ENCODE peak calls at places on chromosomes 1 and 21, in six cellular contexts. Y is NB4, Q is K562, C is A549, T is GM12878, L is endothelial cell of umbilical vein. G is an unnamed sample.
A peak's percentile ranks its signal among the peaks of the same experiment; 100 is the strongest.

GRCh38 chr1:112904071-112904830 is 51.7 kb downstream of the SLC16A1 start:
- DNase-seq in Y (peak; percentile 79), Q (peak; percentile 72), C (no peak), T (no peak), L (no peak), G (no peak)

GRCh38 chr1:86872086-86872485 is 41.8 kb downstream of the SELENOF start:
- DNase-seq in Y (no peak), Q (no peak), C (no peak), T (no peak), L (no peak), G (no peak)

GRCh38 chr1:32180186-32181060 is 948 bp downstream of the TXLNA start:
- DNase-seq in Y (peak; percentile 62), Q (peak; percentile 57), C (peak; percentile 28), T (no peak), L (no peak), G (peak; percentile 18)

GRCh38 chr1:168391759-168392681 is 111.3 kb downstream of the TBX19 start:
- DNase-seq in Y (no peak), Q (no peak), C (no peak), T (no peak), L (no peak), G (no peak)

GRCh38 chr1:186050360-186050759 is 316.2 kb downstream of the HMCN1 start:
- DNase-seq in Y (no peak), Q (no peak), C (no peak), T (no peak), L (peak; percentile 43), G (no peak)

GRCh38 chr1:73839922-73840321 is 358.1 kb downstream of the LRRIQ3 start:
- DNase-seq in Y (peak; percentile 32), Q (no peak), C (no peak), T (no peak), L (no peak), G (peak; percentile 1)

GRCh38 chr1:236823559-236823958 is 28.5 kb downstream of the MTR start:
- DNase-seq in Y (no peak), Q (no peak), C (no peak), T (no peak), L (no peak), G (no peak)

GRCh38 chr1:180680558-180681144 is 48.8 kb downstream of the XPR1 start:
- DNase-seq in Y (no peak), Q (no peak), C (no peak), T (no peak), L (no peak), G (no peak)

GRCh38 chr1:246117066-246117791 is 389.9 kb downstream of the SMYD3 start:
- DNase-seq in Y (peak; percentile 74), Q (peak; percentile 70), C (peak; percentile 20), T (peak; percentile 16), L (peak; percentile 70), G (peak; percentile 8)

GRCh38 chr1:61992257-61992656 is 202.4 kb upstream of the L1TD1 start:
- DNase-seq in Y (no peak), Q (no peak), C (no peak), T (no peak), L (no peak), G (no peak)

GRCh38 chr1:160637821-160638539 is 8.9 kb downstream of the SLAMF1 start:
- DNase-seq in Y (no peak), Q (no peak), C (no peak), T (no peak), L (peak; percentile 10), G (peak; percentile 58)
- TF ChIP-seq MYC in Y (no peak), Q (no peak), C (no peak), T (no peak), L (no peak), G (no peak)

DNA sequence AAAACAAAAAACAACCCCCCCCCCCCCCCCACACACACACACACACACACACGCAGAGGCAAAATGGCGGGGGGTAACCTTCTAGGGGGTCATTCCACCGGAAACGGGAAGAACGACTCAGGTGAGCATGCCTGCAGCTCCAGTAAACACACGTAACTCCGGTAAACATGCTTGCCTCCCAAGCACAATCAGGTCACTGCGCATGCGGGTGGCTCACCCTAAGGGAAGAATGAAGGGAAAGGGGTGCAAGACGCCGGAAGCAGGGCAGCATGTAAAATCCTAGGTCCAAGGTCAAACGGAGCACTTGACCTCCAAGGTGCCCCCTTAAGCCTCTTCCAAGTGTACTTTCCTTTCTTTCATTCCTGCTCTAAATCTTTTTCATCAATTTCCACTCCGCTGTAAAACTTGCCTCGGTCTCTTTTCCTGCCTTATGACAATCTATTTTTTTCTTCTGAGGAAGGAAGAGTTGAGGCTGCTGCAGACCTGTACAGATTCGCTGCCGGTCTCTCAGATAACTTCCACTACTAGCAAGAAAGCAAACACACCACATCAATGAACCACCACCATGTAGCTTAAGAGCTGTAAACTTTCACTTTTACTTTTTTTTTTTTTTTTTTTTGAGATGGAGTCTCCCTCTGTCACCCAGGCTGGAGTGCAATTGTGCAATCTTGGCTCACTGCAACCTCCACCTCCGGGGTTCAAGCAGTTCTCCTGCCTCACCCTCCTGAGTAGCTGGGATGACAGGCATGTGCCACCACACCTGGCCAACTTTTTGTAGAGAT is 21.0 kb upstream of the CBR3 start:
- DNase-seq in Y (peak; percentile 66), Q (no peak), C (no peak), T (no peak), L (no peak), G (peak; percentile 70)
- TF ChIP-seq MYC in Y (no peak), Q (no peak), C (no peak), T (no peak), L (no peak), G (no peak)

GRCh38 chr1:9882945-9883303 is 27.1 kb downstream of the CTNNBIP1 start:
- DNase-seq in Y (no peak), Q (no peak), C (no peak), T (no peak), L (no peak), G (no peak)
- TF ChIP-seq MYC in Y (no peak), Q (no peak), C (no peak), T (no peak), L (no peak), G (no peak)

GRCh38 chr21:45429221-45430164 is 24.5 kb downstream of the COL18A1 start:
- DNase-seq in Y (no peak), Q (no peak), C (no peak), T (no peak), L (no peak), G (no peak)
- TF ChIP-seq MYC in Y (no peak), Q (no peak), C (no peak), T (no peak), L (no peak), G (no peak)

GRCh38 chr1:227330709-227331108 is 12.4 kb upstream of the CDC42BPA start:
- DNase-seq in Y (no peak), Q (no peak), C (no peak), T (no peak), L (no peak), G (no peak)

GRCh38 chr1:227333423-227333822 is 15.1 kb upstream of the CDC42BPA start:
- DNase-seq in Y (no peak), Q (no peak), C (no peak), T (no peak), L (no peak), G (no peak)

GRCh38 chr1:227330279-227330678 is 12.0 kb upstream of the CDC42BPA start:
- DNase-seq in Y (peak; percentile 62), Q (no peak), C (no peak), T (no peak), L (no peak), G (no peak)

GRCh38 chr1:227335587-227336020 is 17.3 kb upstream of the CDC42BPA start:
- DNase-seq in Y (no peak), Q (peak; percentile 78), C (no peak), T (no peak), L (no peak), G (no peak)
- TF ChIP-seq MYC in Y (no peak), Q (no peak), C (no peak), T (no peak), L (no peak), G (no peak)

DNA sequence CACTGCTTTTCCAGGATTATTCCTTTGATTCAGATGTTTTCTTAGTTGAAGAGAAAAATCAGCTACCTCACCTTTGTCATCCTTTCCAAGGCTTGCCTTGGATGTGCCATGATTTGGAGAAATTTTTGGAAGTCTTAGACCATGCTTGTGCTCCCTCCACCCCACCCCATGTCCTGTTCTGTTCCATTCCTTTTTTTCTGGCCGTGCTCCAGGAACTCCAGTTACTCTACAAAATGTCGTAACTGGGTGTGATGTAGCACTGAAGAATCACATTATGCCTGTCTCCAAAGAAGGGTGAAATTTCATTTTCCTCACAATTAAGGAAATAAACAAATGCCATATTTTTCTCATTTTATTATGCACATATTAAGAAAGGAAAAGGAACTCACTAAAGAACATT is 217.8 kb upstream of the ZRANB2 start:
- DNase-seq in Y (no peak), Q (no peak), C (no peak), T (no peak), L (no peak), G (no peak)
- TF ChIP-seq MYC in Y (no peak), Q (no peak), C (no peak), T (no peak), L (no peak), G (no peak)

GRCh38 chr1:160114085-160114484 is 1.5 kb upstream of the ATP1A2 start:
- DNase-seq in Y (no peak), Q (no peak), C (no peak), T (no peak), L (no peak), G (no peak)
- TF ChIP-seq MYC in Y (no peak), Q (no peak), C (no peak), T (no peak), L (no peak), G (no peak)

DNA sequence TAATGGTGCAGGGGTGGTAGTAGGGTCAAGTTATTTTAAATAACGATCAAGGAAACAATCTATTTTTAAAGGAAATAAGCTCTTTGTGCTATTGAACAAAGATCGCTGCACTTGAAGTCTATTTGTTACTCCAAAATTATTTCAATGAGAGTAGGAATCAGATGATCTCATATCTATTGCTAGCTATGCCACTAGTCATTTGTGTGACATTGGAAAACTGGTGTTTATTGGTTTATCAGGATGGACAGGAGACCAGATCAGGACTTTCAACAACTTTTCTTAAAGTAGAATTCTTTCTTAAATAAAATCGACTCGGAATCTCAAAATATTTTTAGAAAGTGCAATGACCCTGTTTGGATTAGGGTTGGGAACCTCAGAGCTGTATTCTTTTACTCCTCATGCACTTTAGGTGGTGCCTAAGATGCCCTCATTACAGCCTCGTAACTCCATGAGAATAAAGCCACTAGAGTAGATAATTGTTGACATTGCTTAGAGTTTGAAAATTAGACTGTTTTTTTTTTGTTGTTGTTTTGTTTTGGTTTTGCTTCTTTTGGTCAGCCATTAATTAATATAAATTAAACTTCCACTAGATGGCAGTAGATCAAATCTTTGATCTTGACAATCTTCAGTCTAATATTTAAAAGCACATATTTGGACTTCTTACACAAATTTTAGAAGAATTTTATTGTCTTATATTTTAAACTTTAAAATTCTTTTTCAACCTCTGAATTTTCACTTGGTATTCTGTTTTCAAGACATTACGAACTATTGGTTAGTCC is 352.4 kb downstream of the USP25 start:
- DNase-seq in Y (peak; percentile 10), Q (no peak), C (no peak), T (no peak), L (peak; percentile 78), G (no peak)
- TF ChIP-seq MYC in Y (no peak), Q (no peak), C (no peak), T (no peak), L (no peak), G (no peak)

DNA sequence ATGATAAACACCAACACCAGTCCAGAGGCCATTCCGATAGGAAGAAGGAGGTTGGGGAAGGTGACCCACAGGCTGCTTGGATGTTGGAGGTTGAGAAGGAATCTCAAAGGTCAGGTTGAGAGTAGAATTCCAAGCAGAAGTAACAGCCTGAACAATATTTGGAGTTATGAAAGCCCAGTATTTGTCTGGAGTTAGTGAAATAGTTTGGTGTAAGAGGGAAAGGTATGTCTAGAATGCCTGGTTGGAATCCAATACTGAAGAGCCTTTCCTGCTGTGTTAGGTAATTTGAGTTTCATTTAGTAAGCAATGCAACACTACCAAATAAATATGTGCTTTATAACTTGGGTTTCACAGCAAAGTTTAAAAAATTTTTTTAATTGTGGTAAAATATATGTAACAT is 70.5 kb upstream of the MCOLN3 start:
- DNase-seq in Y (no peak), Q (no peak), C (no peak), T (no peak), L (no peak), G (no peak)
- TF ChIP-seq MYC in Y (no peak), Q (no peak), C (no peak), T (no peak), L (no peak), G (no peak)

G was measured in HepG2.